ENCODE peak calls at places on chromosomes 12 and 14, in six cellular contexts. One of them, this sample, is unnamed.
A peak's percentile ranks its signal among the peaks of the same experiment; 100 is the strongest.

GRCh38 chr12:95240556-95240955 is 22.9 kb downstream of the VEZT start:
- DNase-seq in hepatic stellate cell: no peak
- DNase-seq in activated T-helper 1 cell treated with Interleukin-2 at 50 U/mL for 16 hours: no peak
- DNase-seq in A172: no peak
- DNase-seq in naive thymus-derived CD8-positive, alpha-beta T cell: no peak
- DNase-seq in NCI-H345: no peak
- DNase-seq in this sample: no peak

GRCh38 chr12:93748672-93749403 is 71.7 kb downstream of the CRADD start:
- DNase-seq in hepatic stellate cell: no peak
- DNase-seq in activated T-helper 1 cell treated with Interleukin-2 at 50 U/mL for 16 hours: no peak
- DNase-seq in A172: no peak
- DNase-seq in naive thymus-derived CD8-positive, alpha-beta T cell: no peak
- DNase-seq in NCI-H345: no peak
- DNase-seq in this sample: no peak

GRCh38 chr12:104649913-104650312 is 193.2 kb downstream of the CHST11 start:
- DNase-seq in hepatic stellate cell: no peak
- DNase-seq in activated T-helper 1 cell treated with Interleukin-2 at 50 U/mL for 16 hours: no peak
- DNase-seq in A172: no peak
- DNase-seq in naive thymus-derived CD8-positive, alpha-beta T cell: no peak
- DNase-seq in NCI-H345: no peak
- DNase-seq in this sample: no peak

GRCh38 chr12:52759218-52759617 is 17.9 kb downstream of the KRT76 start:
- DNase-seq in hepatic stellate cell: no peak
- DNase-seq in activated T-helper 1 cell treated with Interleukin-2 at 50 U/mL for 16 hours: no peak
- DNase-seq in A172: no peak
- DNase-seq in naive thymus-derived CD8-positive, alpha-beta T cell: no peak
- DNase-seq in NCI-H345: no peak
- DNase-seq in this sample: no peak

GRCh38 chr14:99273724-99274345 is 1.8 kb upstream of the BCL11B start:
- DNase-seq in hepatic stellate cell: no peak
- DNase-seq in activated T-helper 1 cell treated with Interleukin-2 at 50 U/mL for 16 hours: no peak
- DNase-seq in A172: no peak
- DNase-seq in naive thymus-derived CD8-positive, alpha-beta T cell: no peak
- DNase-seq in NCI-H345: peak; percentile 33
- DNase-seq in this sample: no peak

GRCh38 chr14:91116913-91117588 is 3.2 kb downstream of the DGLUCY start:
- DNase-seq in hepatic stellate cell: no peak
- DNase-seq in activated T-helper 1 cell treated with Interleukin-2 at 50 U/mL for 16 hours: no peak
- DNase-seq in A172: no peak
- DNase-seq in naive thymus-derived CD8-positive, alpha-beta T cell: no peak
- DNase-seq in NCI-H345: no peak
- DNase-seq in this sample: no peak

GRCh38 chr12:118145113-118145797 is 9.3 kb downstream of the PEBP1 start:
- DNase-seq in hepatic stellate cell: no peak
- DNase-seq in activated T-helper 1 cell treated with Interleukin-2 at 50 U/mL for 16 hours: no peak
- DNase-seq in A172: no peak
- DNase-seq in naive thymus-derived CD8-positive, alpha-beta T cell: no peak
- DNase-seq in NCI-H345: no peak
- DNase-seq in this sample: no peak

GRCh38 chr14:80390911-80391310 is 179.6 kb upstream of the DIO2 start:
- DNase-seq in hepatic stellate cell: peak; percentile 3
- DNase-seq in activated T-helper 1 cell treated with Interleukin-2 at 50 U/mL for 16 hours: no peak
- DNase-seq in A172: peak; percentile 64
- DNase-seq in naive thymus-derived CD8-positive, alpha-beta T cell: no peak
- DNase-seq in NCI-H345: no peak
- DNase-seq in this sample: no peak

GRCh38 chr12:124044809-124045321 is 71.8 kb downstream of the ZNF664 start:
- DNase-seq in hepatic stellate cell: no peak
- DNase-seq in activated T-helper 1 cell treated with Interleukin-2 at 50 U/mL for 16 hours: no peak
- DNase-seq in A172: no peak
- DNase-seq in naive thymus-derived CD8-positive, alpha-beta T cell: peak; percentile 50
- DNase-seq in NCI-H345: no peak
- DNase-seq in this sample: no peak

GRCh38 chr12:16730772-16731171 is 124.8 kb upstream of the LMO3 start:
- DNase-seq in hepatic stellate cell: no peak
- DNase-seq in activated T-helper 1 cell treated with Interleukin-2 at 50 U/mL for 16 hours: no peak
- DNase-seq in A172: no peak
- DNase-seq in naive thymus-derived CD8-positive, alpha-beta T cell: no peak
- DNase-seq in NCI-H345: no peak
- DNase-seq in this sample: no peak

GRCh38 chr12:115103884-115104883 is 420.2 kb upstream of the TBX3 start:
- DNase-seq in hepatic stellate cell: peak; percentile 11
- DNase-seq in activated T-helper 1 cell treated with Interleukin-2 at 50 U/mL for 16 hours: no peak
- DNase-seq in A172: peak; percentile 71
- DNase-seq in naive thymus-derived CD8-positive, alpha-beta T cell: no peak
- DNase-seq in NCI-H345: no peak
- DNase-seq in this sample: no peak

GRCh38 chr14:95330591-95331370 is 11.1 kb upstream of the CLMN start:
- DNase-seq in hepatic stellate cell: no peak
- DNase-seq in activated T-helper 1 cell treated with Interleukin-2 at 50 U/mL for 16 hours: no peak
- DNase-seq in A172: no peak
- DNase-seq in naive thymus-derived CD8-positive, alpha-beta T cell: no peak
- DNase-seq in NCI-H345: no peak
- DNase-seq in this sample: no peak

GRCh38 chr14:66121859-66122258 is 364.3 kb upstream of the CCDC196 start:
- DNase-seq in hepatic stellate cell: no peak
- DNase-seq in activated T-helper 1 cell treated with Interleukin-2 at 50 U/mL for 16 hours: no peak
- DNase-seq in A172: no peak
- DNase-seq in naive thymus-derived CD8-positive, alpha-beta T cell: no peak
- DNase-seq in NCI-H345: no peak
- DNase-seq in this sample: no peak

GRCh38 chr14:92698393-92698792 is 50.0 kb downstream of the LGMN start:
- DNase-seq in hepatic stellate cell: no peak
- DNase-seq in activated T-helper 1 cell treated with Interleukin-2 at 50 U/mL for 16 hours: no peak
- DNase-seq in A172: no peak
- DNase-seq in naive thymus-derived CD8-positive, alpha-beta T cell: no peak
- DNase-seq in NCI-H345: no peak
- DNase-seq in this sample: no peak

GRCh38 chr14:37179896-37180502 is 7.6 kb upstream of the SLC25A21 start:
- DNase-seq in hepatic stellate cell: peak; percentile 26
- DNase-seq in activated T-helper 1 cell treated with Interleukin-2 at 50 U/mL for 16 hours: no peak
- DNase-seq in A172: no peak
- DNase-seq in naive thymus-derived CD8-positive, alpha-beta T cell: no peak
- DNase-seq in NCI-H345: no peak
- DNase-seq in this sample: no peak

GRCh38 chr12:106527356-106527755 is 55.4 kb upstream of the RFX4 start:
- DNase-seq in hepatic stellate cell: peak; percentile 17
- DNase-seq in activated T-helper 1 cell treated with Interleukin-2 at 50 U/mL for 16 hours: no peak
- DNase-seq in A172: peak; percentile 16
- DNase-seq in naive thymus-derived CD8-positive, alpha-beta T cell: no peak
- DNase-seq in NCI-H345: no peak
- DNase-seq in this sample: no peak

GRCh38 chr14:64572721-64573508 is 23.2 kb downstream of the PPP1R36 start:
- DNase-seq in hepatic stellate cell: no peak
- DNase-seq in activated T-helper 1 cell treated with Interleukin-2 at 50 U/mL for 16 hours: no peak
- DNase-seq in A172: no peak
- DNase-seq in naive thymus-derived CD8-positive, alpha-beta T cell: no peak
- DNase-seq in NCI-H345: peak; percentile 47
- DNase-seq in this sample: no peak

GRCh38 chr12:75706786-75707605 is 195.6 kb upstream of the KRR1 start:
- DNase-seq in hepatic stellate cell: no peak
- DNase-seq in activated T-helper 1 cell treated with Interleukin-2 at 50 U/mL for 16 hours: no peak
- DNase-seq in A172: peak; percentile 47
- DNase-seq in naive thymus-derived CD8-positive, alpha-beta T cell: no peak
- DNase-seq in NCI-H345: no peak
- DNase-seq in this sample: no peak

GRCh38 chr14:53496668-53497067 is 343.5 kb upstream of the DDHD1 start:
- DNase-seq in hepatic stellate cell: no peak
- DNase-seq in activated T-helper 1 cell treated with Interleukin-2 at 50 U/mL for 16 hours: no peak
- DNase-seq in A172: no peak
- DNase-seq in naive thymus-derived CD8-positive, alpha-beta T cell: no peak
- DNase-seq in NCI-H345: no peak
- DNase-seq in this sample: no peak

GRCh38 chr12:57011438-57012424 is 4.6 kb downstream of the TAC3 start:
- DNase-seq in hepatic stellate cell: no peak
- DNase-seq in activated T-helper 1 cell treated with Interleukin-2 at 50 U/mL for 16 hours: no peak
- DNase-seq in A172: no peak
- DNase-seq in naive thymus-derived CD8-positive, alpha-beta T cell: peak; percentile 22
- DNase-seq in NCI-H345: no peak
- DNase-seq in this sample: no peak